ENCODE peak calls at places on chromosome 10, in seven cellular contexts. One of them, this sample, is unnamed.

GRCh38 chr10:74750848-74751274 is 75.5 kb upstream of the KAT6B start:
- DNase-seq in mesenteric fat pad: no peak
- DNase-seq in activated gamma-delta T cell treated with Interleukin-2 at 50 U/mL for 16 hours: no peak
- DNase-seq in non-pigmented ciliary epithelial cell: no peak
- DNase-seq in AG10803: no peak
- DNase-seq in activated naive CD4-positive, alpha-beta T cell treated with Interleukin-2 at 50 U/mL for 16 hours: peak; percentile 6
- DNase-seq in NCI-H1105 treated with DMSO at 0.1 percent for 48 hours: no peak
- DNase-seq in this sample: no peak

GRCh38 chr10:94210465-94211186 is 152.1 kb downstream of the NOC3L start:
- DNase-seq in mesenteric fat pad: no peak
- DNase-seq in activated gamma-delta T cell treated with Interleukin-2 at 50 U/mL for 16 hours: no peak
- DNase-seq in non-pigmented ciliary epithelial cell: no peak
- DNase-seq in AG10803: no peak
- DNase-seq in activated naive CD4-positive, alpha-beta T cell treated with Interleukin-2 at 50 U/mL for 16 hours: no peak
- DNase-seq in NCI-H1105 treated with DMSO at 0.1 percent for 48 hours: no peak
- DNase-seq in this sample: no peak

GRCh38 chr10:89515031-89515841 is 20.2 kb downstream of the SLC16A12 start:
- DNase-seq in mesenteric fat pad: no peak
- DNase-seq in activated gamma-delta T cell treated with Interleukin-2 at 50 U/mL for 16 hours: no peak
- DNase-seq in non-pigmented ciliary epithelial cell: peak; percentile 100
- DNase-seq in AG10803: peak; percentile 99
- DNase-seq in activated naive CD4-positive, alpha-beta T cell treated with Interleukin-2 at 50 U/mL for 16 hours: no peak
- DNase-seq in NCI-H1105 treated with DMSO at 0.1 percent for 48 hours: no peak
- DNase-seq in this sample: peak; percentile 84

GRCh38 chr10:99814143-99814542 is 31.7 kb downstream of the ABCC2 start:
- DNase-seq in mesenteric fat pad: no peak
- DNase-seq in activated gamma-delta T cell treated with Interleukin-2 at 50 U/mL for 16 hours: no peak
- DNase-seq in non-pigmented ciliary epithelial cell: no peak
- DNase-seq in AG10803: no peak
- DNase-seq in activated naive CD4-positive, alpha-beta T cell treated with Interleukin-2 at 50 U/mL for 16 hours: no peak
- DNase-seq in NCI-H1105 treated with DMSO at 0.1 percent for 48 hours: no peak
- DNase-seq in this sample: no peak

GRCh38 chr10:51321968-51322367 is 247.7 kb downstream of the PRKG1 start:
- DNase-seq in mesenteric fat pad: no peak
- DNase-seq in activated gamma-delta T cell treated with Interleukin-2 at 50 U/mL for 16 hours: no peak
- DNase-seq in non-pigmented ciliary epithelial cell: no peak
- DNase-seq in AG10803: peak; percentile 78
- DNase-seq in activated naive CD4-positive, alpha-beta T cell treated with Interleukin-2 at 50 U/mL for 16 hours: no peak
- DNase-seq in NCI-H1105 treated with DMSO at 0.1 percent for 48 hours: no peak
- DNase-seq in this sample: peak; percentile 42

GRCh38 chr10:36779238-36779846 is 346.1 kb upstream of the ANKRD30A start:
- DNase-seq in mesenteric fat pad: no peak
- DNase-seq in activated gamma-delta T cell treated with Interleukin-2 at 50 U/mL for 16 hours: no peak
- DNase-seq in non-pigmented ciliary epithelial cell: peak; percentile 52
- DNase-seq in AG10803: peak; percentile 81
- DNase-seq in activated naive CD4-positive, alpha-beta T cell treated with Interleukin-2 at 50 U/mL for 16 hours: no peak
- DNase-seq in NCI-H1105 treated with DMSO at 0.1 percent for 48 hours: peak; percentile 36
- DNase-seq in this sample: peak; percentile 86

GRCh38 chr10:130743751-130744191 is 567.8 kb downstream of the TCERG1L start:
- DNase-seq in mesenteric fat pad: peak; percentile 53
- DNase-seq in activated gamma-delta T cell treated with Interleukin-2 at 50 U/mL for 16 hours: no peak
- DNase-seq in non-pigmented ciliary epithelial cell: no peak
- DNase-seq in AG10803: no peak
- DNase-seq in activated naive CD4-positive, alpha-beta T cell treated with Interleukin-2 at 50 U/mL for 16 hours: no peak
- DNase-seq in NCI-H1105 treated with DMSO at 0.1 percent for 48 hours: no peak
- DNase-seq in this sample: no peak

GRCh38 chr10:46995234-46995633 is 84.0 kb downstream of the PTPN20 start:
- DNase-seq in mesenteric fat pad: no peak
- DNase-seq in activated gamma-delta T cell treated with Interleukin-2 at 50 U/mL for 16 hours: no peak
- DNase-seq in non-pigmented ciliary epithelial cell: no peak
- DNase-seq in AG10803: peak; percentile 16
- DNase-seq in activated naive CD4-positive, alpha-beta T cell treated with Interleukin-2 at 50 U/mL for 16 hours: no peak
- DNase-seq in NCI-H1105 treated with DMSO at 0.1 percent for 48 hours: no peak
- DNase-seq in this sample: no peak

GRCh38 chr10:28925154-28925663 is 247.9 kb downstream of the BAMBI start:
- DNase-seq in mesenteric fat pad: no peak
- DNase-seq in activated gamma-delta T cell treated with Interleukin-2 at 50 U/mL for 16 hours: no peak
- DNase-seq in non-pigmented ciliary epithelial cell: no peak
- DNase-seq in AG10803: no peak
- DNase-seq in activated naive CD4-positive, alpha-beta T cell treated with Interleukin-2 at 50 U/mL for 16 hours: no peak
- DNase-seq in NCI-H1105 treated with DMSO at 0.1 percent for 48 hours: no peak
- DNase-seq in this sample: peak; percentile 18

GRCh38 chr10:110387983-110388681 is 83.4 kb upstream of the SMNDC1 start:
- DNase-seq in mesenteric fat pad: no peak
- DNase-seq in activated gamma-delta T cell treated with Interleukin-2 at 50 U/mL for 16 hours: peak; percentile 8
- DNase-seq in non-pigmented ciliary epithelial cell: no peak
- DNase-seq in AG10803: no peak
- DNase-seq in activated naive CD4-positive, alpha-beta T cell treated with Interleukin-2 at 50 U/mL for 16 hours: peak; percentile 60
- DNase-seq in NCI-H1105 treated with DMSO at 0.1 percent for 48 hours: no peak
- DNase-seq in this sample: no peak

GRCh38 chr10:124640538-124641231 is 103.5 kb downstream of the FAM53B start:
- DNase-seq in mesenteric fat pad: no peak
- DNase-seq in activated gamma-delta T cell treated with Interleukin-2 at 50 U/mL for 16 hours: no peak
- DNase-seq in non-pigmented ciliary epithelial cell: no peak
- DNase-seq in AG10803: no peak
- DNase-seq in activated naive CD4-positive, alpha-beta T cell treated with Interleukin-2 at 50 U/mL for 16 hours: no peak
- DNase-seq in NCI-H1105 treated with DMSO at 0.1 percent for 48 hours: no peak
- DNase-seq in this sample: no peak

GRCh38 chr10:71282323-71282680 is 36.8 kb upstream of the SLC29A3 start:
- DNase-seq in mesenteric fat pad: no peak
- DNase-seq in activated gamma-delta T cell treated with Interleukin-2 at 50 U/mL for 16 hours: no peak
- DNase-seq in non-pigmented ciliary epithelial cell: no peak
- DNase-seq in AG10803: no peak
- DNase-seq in activated naive CD4-positive, alpha-beta T cell treated with Interleukin-2 at 50 U/mL for 16 hours: no peak
- DNase-seq in NCI-H1105 treated with DMSO at 0.1 percent for 48 hours: no peak
- DNase-seq in this sample: no peak

GRCh38 chr10:6501931-6502330 is 78.1 kb downstream of the PRKCQ start:
- DNase-seq in mesenteric fat pad: no peak
- DNase-seq in activated gamma-delta T cell treated with Interleukin-2 at 50 U/mL for 16 hours: no peak
- DNase-seq in non-pigmented ciliary epithelial cell: no peak
- DNase-seq in AG10803: no peak
- DNase-seq in activated naive CD4-positive, alpha-beta T cell treated with Interleukin-2 at 50 U/mL for 16 hours: no peak
- DNase-seq in NCI-H1105 treated with DMSO at 0.1 percent for 48 hours: no peak
- DNase-seq in this sample: no peak

GRCh38 chr10:119479048-119479394 is 63.5 kb downstream of the RGS10 start:
- DNase-seq in mesenteric fat pad: no peak
- DNase-seq in activated gamma-delta T cell treated with Interleukin-2 at 50 U/mL for 16 hours: no peak
- DNase-seq in non-pigmented ciliary epithelial cell: no peak
- DNase-seq in AG10803: peak; percentile 15
- DNase-seq in activated naive CD4-positive, alpha-beta T cell treated with Interleukin-2 at 50 U/mL for 16 hours: no peak
- DNase-seq in NCI-H1105 treated with DMSO at 0.1 percent for 48 hours: no peak
- DNase-seq in this sample: no peak

GRCh38 chr10:101752241-101752640 is 23.7 kb downstream of the FGF8 start:
- DNase-seq in mesenteric fat pad: no peak
- DNase-seq in activated gamma-delta T cell treated with Interleukin-2 at 50 U/mL for 16 hours: no peak
- DNase-seq in non-pigmented ciliary epithelial cell: no peak
- DNase-seq in AG10803: no peak
- DNase-seq in activated naive CD4-positive, alpha-beta T cell treated with Interleukin-2 at 50 U/mL for 16 hours: no peak
- DNase-seq in NCI-H1105 treated with DMSO at 0.1 percent for 48 hours: no peak
- DNase-seq in this sample: no peak

GRCh38 chr10:28592953-28593352 is 60.0 kb downstream of the WAC start:
- DNase-seq in mesenteric fat pad: no peak
- DNase-seq in activated gamma-delta T cell treated with Interleukin-2 at 50 U/mL for 16 hours: no peak
- DNase-seq in non-pigmented ciliary epithelial cell: peak; percentile 60
- DNase-seq in AG10803: peak; percentile 65
- DNase-seq in activated naive CD4-positive, alpha-beta T cell treated with Interleukin-2 at 50 U/mL for 16 hours: no peak
- DNase-seq in NCI-H1105 treated with DMSO at 0.1 percent for 48 hours: no peak
- DNase-seq in this sample: peak; percentile 61

GRCh38 chr10:17737021-17737965 is 14.7 kb upstream of the TMEM236 start:
- DNase-seq in mesenteric fat pad: no peak
- DNase-seq in activated gamma-delta T cell treated with Interleukin-2 at 50 U/mL for 16 hours: no peak
- DNase-seq in non-pigmented ciliary epithelial cell: no peak
- DNase-seq in AG10803: peak; percentile 54
- DNase-seq in activated naive CD4-positive, alpha-beta T cell treated with Interleukin-2 at 50 U/mL for 16 hours: no peak
- DNase-seq in NCI-H1105 treated with DMSO at 0.1 percent for 48 hours: peak; percentile 26
- DNase-seq in this sample: peak; percentile 57

GRCh38 chr10:69449841-69450240 is 1.4 kb upstream of the TSPAN15 start:
- DNase-seq in mesenteric fat pad: no peak
- DNase-seq in activated gamma-delta T cell treated with Interleukin-2 at 50 U/mL for 16 hours: peak; percentile 29
- DNase-seq in non-pigmented ciliary epithelial cell: no peak
- DNase-seq in AG10803: peak; percentile 66
- DNase-seq in activated naive CD4-positive, alpha-beta T cell treated with Interleukin-2 at 50 U/mL for 16 hours: peak; percentile 53
- DNase-seq in NCI-H1105 treated with DMSO at 0.1 percent for 48 hours: peak; percentile 6
- DNase-seq in this sample: peak; percentile 39

GRCh38 chr10:124589491-124590006 is 127.9 kb downstream of the LHPP start:
- DNase-seq in mesenteric fat pad: no peak
- DNase-seq in activated gamma-delta T cell treated with Interleukin-2 at 50 U/mL for 16 hours: no peak
- DNase-seq in non-pigmented ciliary epithelial cell: no peak
- DNase-seq in AG10803: peak; percentile 12
- DNase-seq in activated naive CD4-positive, alpha-beta T cell treated with Interleukin-2 at 50 U/mL for 16 hours: no peak
- DNase-seq in NCI-H1105 treated with DMSO at 0.1 percent for 48 hours: peak; percentile 21
- DNase-seq in this sample: no peak

GRCh38 chr10:133126431-133127290 is 33.4 kb upstream of the KNDC1 start:
- DNase-seq in mesenteric fat pad: peak; percentile 87
- DNase-seq in activated gamma-delta T cell treated with Interleukin-2 at 50 U/mL for 16 hours: no peak
- DNase-seq in non-pigmented ciliary epithelial cell: no peak
- DNase-seq in AG10803: no peak
- DNase-seq in activated naive CD4-positive, alpha-beta T cell treated with Interleukin-2 at 50 U/mL for 16 hours: no peak
- DNase-seq in NCI-H1105 treated with DMSO at 0.1 percent for 48 hours: no peak
- DNase-seq in this sample: no peak

GRCh38 chr10:80204193-80204714 is 1.1 kb downstream of the ANXA11 start:
- DNase-seq in mesenteric fat pad: peak; percentile 87
- DNase-seq in activated gamma-delta T cell treated with Interleukin-2 at 50 U/mL for 16 hours: no peak
- DNase-seq in non-pigmented ciliary epithelial cell: no peak
- DNase-seq in AG10803: no peak
- DNase-seq in activated naive CD4-positive, alpha-beta T cell treated with Interleukin-2 at 50 U/mL for 16 hours: peak; percentile 29
- DNase-seq in NCI-H1105 treated with DMSO at 0.1 percent for 48 hours: no peak
- DNase-seq in this sample: peak; percentile 56

GRCh38 chr10:103578782-103579382 is 85.4 kb downstream of the NEURL1 start:
- DNase-seq in mesenteric fat pad: no peak
- DNase-seq in activated gamma-delta T cell treated with Interleukin-2 at 50 U/mL for 16 hours: no peak
- DNase-seq in non-pigmented ciliary epithelial cell: no peak
- DNase-seq in AG10803: no peak
- DNase-seq in activated naive CD4-positive, alpha-beta T cell treated with Interleukin-2 at 50 U/mL for 16 hours: no peak
- DNase-seq in NCI-H1105 treated with DMSO at 0.1 percent for 48 hours: no peak
- DNase-seq in this sample: no peak

GRCh38 chr10:113292743-113293142 is 260.1 kb upstream of the HABP2 start:
- DNase-seq in mesenteric fat pad: no peak
- DNase-seq in activated gamma-delta T cell treated with Interleukin-2 at 50 U/mL for 16 hours: no peak
- DNase-seq in non-pigmented ciliary epithelial cell: no peak
- DNase-seq in AG10803: no peak
- DNase-seq in activated naive CD4-positive, alpha-beta T cell treated with Interleukin-2 at 50 U/mL for 16 hours: no peak
- DNase-seq in NCI-H1105 treated with DMSO at 0.1 percent for 48 hours: no peak
- DNase-seq in this sample: no peak

GRCh38 chr10:844552-844951 is 87.0 kb downstream of the LARP4B start:
- DNase-seq in mesenteric fat pad: no peak
- DNase-seq in activated gamma-delta T cell treated with Interleukin-2 at 50 U/mL for 16 hours: no peak
- DNase-seq in non-pigmented ciliary epithelial cell: no peak
- DNase-seq in AG10803: peak; percentile 73
- DNase-seq in activated naive CD4-positive, alpha-beta T cell treated with Interleukin-2 at 50 U/mL for 16 hours: no peak
- DNase-seq in NCI-H1105 treated with DMSO at 0.1 percent for 48 hours: no peak
- DNase-seq in this sample: peak; percentile 47

GRCh38 chr10:101875068-101875688 is 31.6 kb upstream of the KCNIP2 start:
- DNase-seq in mesenteric fat pad: no peak
- DNase-seq in activated gamma-delta T cell treated with Interleukin-2 at 50 U/mL for 16 hours: no peak
- DNase-seq in non-pigmented ciliary epithelial cell: no peak
- DNase-seq in AG10803: no peak
- DNase-seq in activated naive CD4-positive, alpha-beta T cell treated with Interleukin-2 at 50 U/mL for 16 hours: no peak
- DNase-seq in NCI-H1105 treated with DMSO at 0.1 percent for 48 hours: no peak
- DNase-seq in this sample: no peak

GRCh38 chr10:1678084-1678483 is 59.2 kb downstream of the ADARB2 start:
- DNase-seq in mesenteric fat pad: no peak
- DNase-seq in activated gamma-delta T cell treated with Interleukin-2 at 50 U/mL for 16 hours: no peak
- DNase-seq in non-pigmented ciliary epithelial cell: no peak
- DNase-seq in AG10803: no peak
- DNase-seq in activated naive CD4-positive, alpha-beta T cell treated with Interleukin-2 at 50 U/mL for 16 hours: no peak
- DNase-seq in NCI-H1105 treated with DMSO at 0.1 percent for 48 hours: no peak
- DNase-seq in this sample: no peak

GRCh38 chr10:44854693-44855350 is 56.3 kb upstream of the TMEM72 start:
- DNase-seq in mesenteric fat pad: no peak
- DNase-seq in activated gamma-delta T cell treated with Interleukin-2 at 50 U/mL for 16 hours: no peak
- DNase-seq in non-pigmented ciliary epithelial cell: no peak
- DNase-seq in AG10803: no peak
- DNase-seq in activated naive CD4-positive, alpha-beta T cell treated with Interleukin-2 at 50 U/mL for 16 hours: no peak
- DNase-seq in NCI-H1105 treated with DMSO at 0.1 percent for 48 hours: no peak
- DNase-seq in this sample: no peak

GRCh38 chr10:77932016-77932715 is 5.6 kb upstream of the DLG5 start:
- DNase-seq in mesenteric fat pad: no peak
- DNase-seq in activated gamma-delta T cell treated with Interleukin-2 at 50 U/mL for 16 hours: no peak
- DNase-seq in non-pigmented ciliary epithelial cell: no peak
- DNase-seq in AG10803: peak; percentile 48
- DNase-seq in activated naive CD4-positive, alpha-beta T cell treated with Interleukin-2 at 50 U/mL for 16 hours: no peak
- DNase-seq in NCI-H1105 treated with DMSO at 0.1 percent for 48 hours: no peak
- DNase-seq in this sample: no peak

GRCh38 chr10:48464871-48465736 is 139.8 kb downstream of the ARHGAP22 start:
- DNase-seq in mesenteric fat pad: peak; percentile 86
- DNase-seq in activated gamma-delta T cell treated with Interleukin-2 at 50 U/mL for 16 hours: no peak
- DNase-seq in non-pigmented ciliary epithelial cell: no peak
- DNase-seq in AG10803: no peak
- DNase-seq in activated naive CD4-positive, alpha-beta T cell treated with Interleukin-2 at 50 U/mL for 16 hours: no peak
- DNase-seq in NCI-H1105 treated with DMSO at 0.1 percent for 48 hours: no peak
- DNase-seq in this sample: no peak

GRCh38 chr10:62081322-62081945 is 179.9 kb downstream of the ARID5B start:
- DNase-seq in mesenteric fat pad: no peak
- DNase-seq in activated gamma-delta T cell treated with Interleukin-2 at 50 U/mL for 16 hours: no peak
- DNase-seq in non-pigmented ciliary epithelial cell: no peak
- DNase-seq in AG10803: peak; percentile 63
- DNase-seq in activated naive CD4-positive, alpha-beta T cell treated with Interleukin-2 at 50 U/mL for 16 hours: no peak
- DNase-seq in NCI-H1105 treated with DMSO at 0.1 percent for 48 hours: peak; percentile 20
- DNase-seq in this sample: no peak

GRCh38 chr10:120940299-120940900 is 89.2 kb downstream of the WDR11 start:
- DNase-seq in mesenteric fat pad: no peak
- DNase-seq in activated gamma-delta T cell treated with Interleukin-2 at 50 U/mL for 16 hours: no peak
- DNase-seq in non-pigmented ciliary epithelial cell: no peak
- DNase-seq in AG10803: no peak
- DNase-seq in activated naive CD4-positive, alpha-beta T cell treated with Interleukin-2 at 50 U/mL for 16 hours: no peak
- DNase-seq in NCI-H1105 treated with DMSO at 0.1 percent for 48 hours: no peak
- DNase-seq in this sample: no peak

GRCh38 chr10:18610517-18610916 is 40.9 kb downstream of the NSUN6 start:
- DNase-seq in mesenteric fat pad: no peak
- DNase-seq in activated gamma-delta T cell treated with Interleukin-2 at 50 U/mL for 16 hours: no peak
- DNase-seq in non-pigmented ciliary epithelial cell: peak; percentile 71
- DNase-seq in AG10803: peak; percentile 51
- DNase-seq in activated naive CD4-positive, alpha-beta T cell treated with Interleukin-2 at 50 U/mL for 16 hours: no peak
- DNase-seq in NCI-H1105 treated with DMSO at 0.1 percent for 48 hours: no peak
- DNase-seq in this sample: peak; percentile 33

GRCh38 chr10:34869128-34869836 is 54.2 kb upstream of the PARD3 start:
- DNase-seq in mesenteric fat pad: peak; percentile 33
- DNase-seq in activated gamma-delta T cell treated with Interleukin-2 at 50 U/mL for 16 hours: no peak
- DNase-seq in non-pigmented ciliary epithelial cell: no peak
- DNase-seq in AG10803: no peak
- DNase-seq in activated naive CD4-positive, alpha-beta T cell treated with Interleukin-2 at 50 U/mL for 16 hours: no peak
- DNase-seq in NCI-H1105 treated with DMSO at 0.1 percent for 48 hours: no peak
- DNase-seq in this sample: no peak

GRCh38 chr10:101843032-101843991 is at the start of gene KCNIP2:
- DNase-seq in mesenteric fat pad: peak; percentile 83
- DNase-seq in activated gamma-delta T cell treated with Interleukin-2 at 50 U/mL for 16 hours: peak; percentile 48
- DNase-seq in non-pigmented ciliary epithelial cell: no peak
- DNase-seq in AG10803: no peak
- DNase-seq in activated naive CD4-positive, alpha-beta T cell treated with Interleukin-2 at 50 U/mL for 16 hours: peak; percentile 69
- DNase-seq in NCI-H1105 treated with DMSO at 0.1 percent for 48 hours: peak; percentile 40
- DNase-seq in this sample: peak; percentile 41

GRCh38 chr10:109982812-109983211 is 25.0 kb upstream of the ADD3 start:
- DNase-seq in mesenteric fat pad: no peak
- DNase-seq in activated gamma-delta T cell treated with Interleukin-2 at 50 U/mL for 16 hours: no peak
- DNase-seq in non-pigmented ciliary epithelial cell: no peak
- DNase-seq in AG10803: no peak
- DNase-seq in activated naive CD4-positive, alpha-beta T cell treated with Interleukin-2 at 50 U/mL for 16 hours: no peak
- DNase-seq in NCI-H1105 treated with DMSO at 0.1 percent for 48 hours: no peak
- DNase-seq in this sample: no peak

GRCh38 chr10:21572578-21572977 is 38.5 kb downstream of the MLLT10 start:
- DNase-seq in mesenteric fat pad: no peak
- DNase-seq in activated gamma-delta T cell treated with Interleukin-2 at 50 U/mL for 16 hours: no peak
- DNase-seq in non-pigmented ciliary epithelial cell: peak; percentile 15
- DNase-seq in AG10803: peak; percentile 67
- DNase-seq in activated naive CD4-positive, alpha-beta T cell treated with Interleukin-2 at 50 U/mL for 16 hours: no peak
- DNase-seq in NCI-H1105 treated with DMSO at 0.1 percent for 48 hours: no peak
- DNase-seq in this sample: no peak

GRCh38 chr10:22597142-22597541 is 117.2 kb downstream of the PIP4K2A start:
- DNase-seq in mesenteric fat pad: no peak
- DNase-seq in activated gamma-delta T cell treated with Interleukin-2 at 50 U/mL for 16 hours: peak; percentile 40
- DNase-seq in non-pigmented ciliary epithelial cell: no peak
- DNase-seq in AG10803: peak; percentile 44
- DNase-seq in activated naive CD4-positive, alpha-beta T cell treated with Interleukin-2 at 50 U/mL for 16 hours: no peak
- DNase-seq in NCI-H1105 treated with DMSO at 0.1 percent for 48 hours: no peak
- DNase-seq in this sample: no peak